ENCODE peak calls at places on chromosomes 13 and 19, in ten cellular contexts. One of them, this sample, is unnamed.

GRCh38 chr13:91346848-91347211 is 657 bp upstream of the MIR17HG start:
- DNase-seq in breast epithelium: no peak
- DNase-seq in H54: no peak
- DNase-seq in NB4: peak
- DNase-seq in IMR-90: no peak
- DNase-seq in right lobe of liver: peak
- DNase-seq in tibial nerve: no peak
- DNase-seq in uterus: no peak
- DNase-seq in ovary: no peak
- DNase-seq in transverse colon: peak
- DNase-seq in this sample: peak

GRCh38 chr19:13693933-13694332 is 70.4 kb upstream of the MRI1 start:
- DNase-seq in tibial nerve: no peak
- DNase-seq in breast epithelium: no peak
- DNase-seq in right lobe of liver: no peak
- DNase-seq in IMR-90: no peak
- DNase-seq in transverse colon: no peak
- DNase-seq in NB4: no peak
- DNase-seq in ovary: no peak
- DNase-seq in H54: no peak
- DNase-seq in uterus: no peak
- DNase-seq in this sample: no peak

GRCh38 chr19:48963371-48964204 is 1.5 kb upstream of the FTL start:
- DNase-seq in transverse colon: peak
- DNase-seq in H54: peak
- DNase-seq in right lobe of liver: peak
- DNase-seq in uterus: peak
- DNase-seq in IMR-90: peak
- DNase-seq in tibial nerve: peak
- DNase-seq in NB4: peak
- DNase-seq in ovary: peak
- DNase-seq in breast epithelium: peak
- DNase-seq in this sample: peak

GRCh38 chr13:25584975-25585374 is 213.2 kb downstream of the ATP8A2 start:
- DNase-seq in tibial nerve: no peak
- DNase-seq in transverse colon: no peak
- DNase-seq in IMR-90: no peak
- DNase-seq in H54: no peak
- DNase-seq in ovary: no peak
- DNase-seq in NB4: no peak
- DNase-seq in uterus: no peak
- DNase-seq in breast epithelium: no peak
- DNase-seq in right lobe of liver: no peak
- DNase-seq in this sample: peak

GRCh38 chr13:89932902-89933301 is 1414.6 kb upstream of the MIR17HG start:
- DNase-seq in transverse colon: no peak
- DNase-seq in NB4: no peak
- DNase-seq in H54: no peak
- DNase-seq in tibial nerve: no peak
- DNase-seq in ovary: no peak
- DNase-seq in IMR-90: no peak
- DNase-seq in uterus: no peak
- DNase-seq in breast epithelium: no peak
- DNase-seq in right lobe of liver: no peak
- DNase-seq in this sample: no peak

GRCh38 chr19:11729586-11729985 is 9.2 kb downstream of the ZNF823 start:
- DNase-seq in breast epithelium: no peak
- DNase-seq in tibial nerve: no peak
- DNase-seq in transverse colon: no peak
- DNase-seq in IMR-90: no peak
- DNase-seq in ovary: no peak
- DNase-seq in H54: no peak
- DNase-seq in uterus: no peak
- DNase-seq in right lobe of liver: no peak
- DNase-seq in NB4: no peak
- DNase-seq in this sample: no peak

GRCh38 chr19:45311640-45312039 is 11.0 kb downstream of the CKM start:
- DNase-seq in breast epithelium: no peak
- DNase-seq in ovary: no peak
- DNase-seq in right lobe of liver: no peak
- DNase-seq in H54: no peak
- DNase-seq in NB4: peak
- DNase-seq in tibial nerve: no peak
- DNase-seq in transverse colon: no peak
- DNase-seq in IMR-90: no peak
- DNase-seq in uterus: no peak
- DNase-seq in this sample: no peak

GRCh38 chr19:28876604-28877123 is 336.3 kb downstream of the UQCRFS1 start:
- DNase-seq in breast epithelium: no peak
- DNase-seq in ovary: no peak
- DNase-seq in transverse colon: no peak
- DNase-seq in tibial nerve: no peak
- DNase-seq in NB4: no peak
- DNase-seq in IMR-90: no peak
- DNase-seq in uterus: no peak
- DNase-seq in H54: no peak
- DNase-seq in right lobe of liver: no peak
- DNase-seq in this sample: no peak

GRCh38 chr13:102724923-102725322 is 30.1 kb upstream of the METTL21C start:
- DNase-seq in right lobe of liver: no peak
- DNase-seq in breast epithelium: no peak
- DNase-seq in tibial nerve: no peak
- DNase-seq in IMR-90: peak
- DNase-seq in ovary: no peak
- DNase-seq in transverse colon: no peak
- DNase-seq in H54: no peak
- DNase-seq in NB4: peak
- DNase-seq in uterus: no peak
- DNase-seq in this sample: peak

GRCh38 chr13:33188093-33188882 is 97.3 kb downstream of the STARD13 start:
- DNase-seq in H54: no peak
- DNase-seq in IMR-90: peak
- DNase-seq in NB4: no peak
- DNase-seq in breast epithelium: no peak
- DNase-seq in transverse colon: no peak
- DNase-seq in uterus: no peak
- DNase-seq in tibial nerve: no peak
- DNase-seq in right lobe of liver: no peak
- DNase-seq in ovary: no peak
- DNase-seq in this sample: no peak

GRCh38 chr13:25973576-25973975 is 78.2 kb downstream of the SHISA2 start:
- DNase-seq in tibial nerve: no peak
- DNase-seq in right lobe of liver: no peak
- DNase-seq in uterus: no peak
- DNase-seq in breast epithelium: no peak
- DNase-seq in ovary: no peak
- DNase-seq in NB4: no peak
- DNase-seq in transverse colon: no peak
- DNase-seq in IMR-90: no peak
- DNase-seq in H54: no peak
- DNase-seq in this sample: no peak

GRCh38 chr19:49916839-49917733 is 11.9 kb upstream of the ATF5 start:
- DNase-seq in H54: no peak
- DNase-seq in IMR-90: no peak
- DNase-seq in uterus: no peak
- DNase-seq in NB4: peak
- DNase-seq in breast epithelium: no peak
- DNase-seq in right lobe of liver: peak
- DNase-seq in transverse colon: no peak
- DNase-seq in tibial nerve: no peak
- DNase-seq in ovary: no peak
- DNase-seq in this sample: no peak

DNA sequence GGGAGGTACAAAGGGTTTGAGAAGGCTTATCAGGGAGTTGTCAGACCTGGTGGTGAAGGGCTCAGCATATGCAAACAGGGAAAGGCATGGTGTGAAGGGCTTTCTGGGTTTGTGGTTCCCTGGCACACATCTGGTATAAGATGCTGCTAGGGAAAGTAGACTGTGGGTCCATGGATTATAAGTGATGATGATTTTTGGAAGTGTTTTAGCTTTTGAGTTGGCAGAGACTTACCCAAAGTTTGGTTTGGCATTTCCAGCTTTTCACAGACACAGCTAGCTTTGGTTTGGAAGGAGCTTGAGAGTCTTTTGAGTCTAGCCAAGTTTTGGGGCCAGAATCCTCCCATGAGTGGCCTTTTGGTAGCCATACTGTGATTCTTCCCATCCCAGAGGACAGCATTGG is 2.3 kb downstream of the TRIM28 start:
- DNase-seq in tibial nerve: no peak
- DNase-seq in H54: no peak
- DNase-seq in breast epithelium: no peak
- DNase-seq in transverse colon: no peak
- DNase-seq in IMR-90: no peak
- DNase-seq in ovary: no peak
- DNase-seq in NB4: no peak
- DNase-seq in uterus: no peak
- DNase-seq in right lobe of liver: no peak
- DNase-seq in this sample: no peak
- TF ChIP-seq POLR2A in tibial nerve: no peak
- TF ChIP-seq POLR2A in H54: no peak
- TF ChIP-seq POLR2A in breast epithelium: no peak
- TF ChIP-seq POLR2A in transverse colon: no peak
- TF ChIP-seq POLR2A in IMR-90: no peak
- TF ChIP-seq POLR2A in ovary: no peak
- TF ChIP-seq POLR2A in NB4: no peak
- TF ChIP-seq POLR2A in uterus: no peak
- TF ChIP-seq POLR2A in right lobe of liver: no peak
- TF ChIP-seq POLR2A in this sample: no peak

DNA sequence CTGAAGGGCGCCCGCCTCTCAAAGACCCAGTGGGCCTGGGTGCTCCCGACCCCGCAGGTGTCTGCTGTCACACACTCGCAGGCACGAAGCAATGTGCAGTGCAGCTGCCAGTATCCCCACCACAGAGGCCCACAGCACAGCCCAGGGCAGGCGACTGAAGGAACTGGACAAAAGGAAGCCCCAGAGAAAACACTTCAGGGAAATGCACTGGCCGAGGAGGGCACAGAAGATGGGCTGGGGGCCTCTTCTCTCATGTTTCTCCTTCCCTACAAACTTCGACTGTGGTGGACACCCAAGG is 10.0 kb downstream of the AKAP8 start:
- DNase-seq in right lobe of liver: no peak
- DNase-seq in IMR-90: no peak
- DNase-seq in breast epithelium: no peak
- DNase-seq in ovary: no peak
- DNase-seq in NB4: no peak
- DNase-seq in transverse colon: no peak
- DNase-seq in uterus: no peak
- DNase-seq in H54: no peak
- DNase-seq in tibial nerve: no peak
- DNase-seq in this sample: no peak
- TF ChIP-seq POLR2A in right lobe of liver: no peak
- TF ChIP-seq POLR2A in IMR-90: no peak
- TF ChIP-seq POLR2A in breast epithelium: no peak
- TF ChIP-seq POLR2A in ovary: no peak
- TF ChIP-seq POLR2A in NB4: no peak
- TF ChIP-seq POLR2A in transverse colon: no peak
- TF ChIP-seq POLR2A in uterus: no peak
- TF ChIP-seq POLR2A in H54: no peak
- TF ChIP-seq POLR2A in tibial nerve: no peak
- TF ChIP-seq POLR2A in this sample: no peak

GRCh38 chr13:30481241-30481760 is 15.6 kb upstream of the HMGB1 start:
- DNase-seq in transverse colon: no peak
- DNase-seq in uterus: no peak
- DNase-seq in breast epithelium: no peak
- DNase-seq in ovary: no peak
- DNase-seq in right lobe of liver: no peak
- DNase-seq in tibial nerve: no peak
- DNase-seq in NB4: no peak
- DNase-seq in IMR-90: no peak
- DNase-seq in H54: no peak
- DNase-seq in this sample: no peak

GRCh38 chr13:30487075-30487470 is 21.3 kb upstream of the HMGB1 start:
- DNase-seq in breast epithelium: no peak
- DNase-seq in tibial nerve: no peak
- DNase-seq in uterus: no peak
- DNase-seq in IMR-90: no peak
- DNase-seq in transverse colon: no peak
- DNase-seq in NB4: no peak
- DNase-seq in right lobe of liver: no peak
- DNase-seq in ovary: no peak
- DNase-seq in H54: no peak
- DNase-seq in this sample: no peak

DNA sequence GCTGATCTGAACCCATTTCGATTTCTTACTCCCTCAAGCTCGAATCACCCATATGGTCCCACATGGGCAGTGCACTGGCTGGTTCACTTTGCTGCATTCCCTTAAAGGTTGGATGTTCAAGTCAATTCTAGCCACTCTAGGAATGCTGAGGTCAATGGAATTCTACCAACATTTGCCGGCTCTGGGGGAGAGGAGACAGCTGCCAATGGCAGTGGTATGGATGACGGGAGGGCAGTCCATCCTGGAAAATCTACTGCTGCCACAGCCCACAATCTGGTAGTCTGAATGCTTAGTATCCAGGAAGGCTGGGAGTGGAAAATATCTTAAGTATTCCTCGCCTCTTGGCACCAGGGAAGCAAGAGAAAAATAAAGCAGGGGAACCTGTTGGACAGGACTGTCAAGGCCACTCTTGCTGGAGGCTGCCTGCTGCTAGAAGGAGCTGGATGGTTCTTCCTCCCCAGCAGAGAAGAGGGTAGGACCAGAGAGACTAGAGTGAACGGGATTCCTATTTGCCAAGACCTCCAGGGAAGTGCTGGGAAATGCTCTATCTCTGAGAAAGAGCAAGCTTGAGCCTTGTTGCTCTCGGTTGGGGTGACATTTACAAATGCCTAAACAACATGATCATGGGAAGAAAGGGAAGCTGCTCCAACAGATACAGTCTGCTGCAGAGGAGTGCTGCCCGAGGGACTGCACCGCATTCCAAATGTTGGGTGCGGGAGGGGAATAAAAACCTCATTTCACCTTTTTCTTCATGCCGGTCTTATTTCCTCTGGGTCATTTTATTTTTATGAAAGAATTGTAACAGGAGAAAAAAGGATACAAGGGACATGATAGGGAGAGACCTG is 20.7 kb upstream of the HMGB1 start:
- DNase-seq in right lobe of liver: no peak
- DNase-seq in IMR-90: no peak
- DNase-seq in ovary: no peak
- DNase-seq in uterus: no peak
- DNase-seq in H54: no peak
- DNase-seq in tibial nerve: no peak
- DNase-seq in breast epithelium: peak
- DNase-seq in transverse colon: peak
- DNase-seq in NB4: no peak
- DNase-seq in this sample: no peak
- TF ChIP-seq POLR2A in right lobe of liver: no peak
- TF ChIP-seq POLR2A in IMR-90: no peak
- TF ChIP-seq POLR2A in ovary: no peak
- TF ChIP-seq POLR2A in uterus: no peak
- TF ChIP-seq POLR2A in H54: no peak
- TF ChIP-seq POLR2A in tibial nerve: no peak
- TF ChIP-seq POLR2A in breast epithelium: no peak
- TF ChIP-seq POLR2A in transverse colon: no peak
- TF ChIP-seq POLR2A in NB4: no peak
- TF ChIP-seq POLR2A in this sample: no peak

GRCh38 chr13:48235100-48235813 is 2.3 kb downstream of the ITM2B start:
- DNase-seq in ovary: no peak
- DNase-seq in H54: no peak
- DNase-seq in transverse colon: peak
- DNase-seq in right lobe of liver: no peak
- DNase-seq in breast epithelium: no peak
- DNase-seq in tibial nerve: no peak
- DNase-seq in NB4: peak
- DNase-seq in uterus: no peak
- DNase-seq in IMR-90: peak
- DNase-seq in this sample: peak
- TF ChIP-seq POLR2A in ovary: no peak
- TF ChIP-seq POLR2A in H54: no peak
- TF ChIP-seq POLR2A in transverse colon: peak
- TF ChIP-seq POLR2A in right lobe of liver: peak
- TF ChIP-seq POLR2A in breast epithelium: no peak
- TF ChIP-seq POLR2A in tibial nerve: no peak
- TF ChIP-seq POLR2A in NB4: no peak
- TF ChIP-seq POLR2A in uterus: peak
- TF ChIP-seq POLR2A in IMR-90: no peak
- TF ChIP-seq POLR2A in this sample: no peak